ENCODE peak calls at places on chromosome 14, in ten cellular contexts. I is mammary epithelial cell; X is CD8-positive, alpha-beta T cell; V is AG04450; S is psoas muscle; T is HFFc6; J is progenitor cell of endocrine pancreas; G is neural progenitor cell; Y is lung; A is HL-60. N is an unnamed sample.

GRCh38 chr14:67487332-67487731 is 1.2 kb downstream of the TMEM229B start:
- DNase-seq in S (no peak), Y (no peak), J (no peak), T (no peak), A (no peak), G (no peak), V (no peak), X (no peak), I (no peak), N (no peak)

GRCh38 chr14:74836251-74836957 is 39.5 kb downstream of the PROX2 start:
- DNase-seq in I (no peak), V (no peak), A (no peak), G (no peak), Y (no peak), T (no peak), X (no peak), J (no peak), S (no peak), N (peak)

GRCh38 chr14:77275041-77275854 is 4.2 kb upstream of the NGB start:
- DNase-seq in T (no peak), X (no peak), V (no peak), A (peak), S (no peak), J (no peak), Y (no peak), G (peak), I (no peak), N (no peak)

GRCh38 chr14:22336031-22336430 is 253.0 kb downstream of the DAD1 start:
- DNase-seq in A (no peak), X (no peak), J (no peak), T (no peak), Y (no peak), I (no peak), V (no peak), S (no peak), G (no peak), N (no peak)

GRCh38 chr14:23610090-23610814 is 25.9 kb upstream of the DHRS2 start:
- DNase-seq in X (no peak), A (no peak), Y (no peak), V (no peak), G (no peak), J (no peak), T (no peak), S (no peak), I (no peak), N (no peak)

GRCh38 chr14:35402323-35403084 is 2.0 kb downstream of the NFKBIA start:
- DNase-seq in Y (no peak), J (no peak), T (no peak), V (no peak), I (peak), X (peak), S (no peak), A (no peak), G (no peak), N (peak)

GRCh38 chr14:103185051-103186027 is 62.1 kb downstream of the TNFAIP2 start:
- DNase-seq in V (no peak), I (peak), X (no peak), T (no peak), Y (no peak), S (no peak), J (no peak), A (no peak), G (peak), N (peak)

GRCh38 chr14:96274122-96274910 is 18.3 kb downstream of the BDKRB1 start:
- DNase-seq in J (no peak), S (no peak), T (peak), Y (no peak), G (no peak), V (peak), I (no peak), X (no peak), A (no peak), N (peak)

GRCh38 chr14:96584199-96584906 is 82.2 kb downstream of the PAPOLA start:
- DNase-seq in X (no peak), G (peak), T (no peak), Y (peak), J (peak), S (no peak), A (peak), I (peak), V (no peak), N (peak)

GRCh38 chr14:100711493-100711892 is 15.2 kb upstream of the DLK1 start:
- DNase-seq in T (no peak), I (no peak), A (peak), V (no peak), X (no peak), Y (no peak), J (no peak), G (no peak), S (no peak), N (no peak)

GRCh38 chr14:84468153-84468552 is 1061.8 kb upstream of the FLRT2 start:
- DNase-seq in J (no peak), G (no peak), T (peak), V (no peak), A (no peak), S (no peak), X (no peak), Y (no peak), I (peak), N (peak)

GRCh38 chr14:106530031-106530422 is 1003.6 kb downstream of the TMEM121 start:
- DNase-seq in G (no peak), J (no peak), V (no peak), Y (no peak), S (no peak), A (no peak), X (no peak), T (no peak), I (no peak), N (no peak)

GRCh38 chr14:106528717-106529116 is 1002.3 kb downstream of the TMEM121 start:
- DNase-seq in T (no peak), Y (no peak), X (no peak), I (no peak), A (no peak), G (no peak), V (no peak), J (no peak), S (no peak), N (no peak)

GRCh38 chr14:106530423-106531107 is 1004.2 kb downstream of the TMEM121 start:
- DNase-seq in Y (no peak), J (no peak), V (no peak), S (no peak), X (no peak), I (no peak), G (no peak), A (no peak), T (no peak), N (no peak)
- TF ChIP-seq CTCF in Y (no peak), J (no peak), V (no peak), S (no peak), X (peak), I (no peak), G (no peak), A (no peak), T (peak), N (no peak)

DNA sequence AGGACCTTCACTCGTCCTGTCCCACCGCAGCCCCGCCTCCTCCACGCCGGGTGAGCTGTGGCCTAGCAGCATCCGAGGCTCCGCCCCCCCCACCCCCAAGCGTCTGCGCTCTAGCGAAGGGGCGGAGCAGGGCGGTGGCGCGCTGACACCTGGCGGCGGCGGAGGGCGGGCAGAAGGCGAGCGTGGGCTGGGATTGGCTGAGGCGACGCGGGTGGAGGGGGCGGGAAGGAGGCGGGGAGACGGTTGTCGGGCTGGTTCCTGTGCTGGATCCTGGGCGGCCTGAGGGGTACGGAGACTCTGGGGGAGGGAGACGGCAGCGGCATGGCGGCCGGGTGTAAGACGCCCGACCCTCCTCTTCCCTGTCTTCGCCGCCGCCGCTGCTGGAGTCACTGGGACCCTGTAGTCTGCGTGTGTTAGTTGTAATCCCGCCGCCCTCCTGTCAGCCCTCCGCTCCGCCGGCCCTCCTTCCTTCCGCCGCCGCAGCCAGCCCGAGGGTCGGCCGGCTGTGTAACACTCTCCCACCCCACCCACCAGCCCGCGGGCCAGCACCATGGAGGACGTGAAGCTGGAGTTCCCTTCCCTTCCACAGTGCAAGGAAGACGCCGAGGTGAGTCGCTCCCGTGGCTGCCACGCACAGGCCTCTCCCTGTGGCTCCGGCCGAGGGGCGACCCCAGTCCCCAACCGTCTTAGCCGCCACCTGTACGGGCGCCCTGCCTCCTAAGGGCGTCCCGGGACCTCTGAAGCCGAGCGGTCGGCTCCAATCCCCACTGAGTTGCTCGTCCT is at the start of gene STYX:
- DNase-seq in V (peak), X (peak), A (peak), G (peak), T (peak), S (peak), I (peak), Y (peak), J (peak), N (peak)
- TF ChIP-seq CTCF in V (no peak), X (no peak), A (no peak), G (peak), T (peak), S (peak), I (no peak), Y (no peak), J (no peak), N (no peak)

GRCh38 chr14:91501348-91501747 is 8.8 kb downstream of the PPP4R3A start:
- DNase-seq in X (no peak), J (no peak), Y (no peak), T (no peak), I (no peak), G (no peak), V (no peak), S (no peak), A (no peak), N (no peak)

GRCh38 chr14:91506226-91506625 is 3.9 kb downstream of the PPP4R3A start:
- DNase-seq in Y (no peak), J (no peak), S (no peak), V (no peak), A (no peak), T (no peak), G (no peak), I (no peak), X (no peak), N (no peak)

GRCh38 chr14:91508105-91508504 is 2.0 kb downstream of the PPP4R3A start:
- DNase-seq in J (no peak), I (no peak), V (no peak), X (no peak), S (no peak), G (no peak), T (no peak), A (no peak), Y (no peak), N (no peak)

GRCh38 chr14:91501951-91502930 is 7.9 kb downstream of the PPP4R3A start:
- DNase-seq in J (no peak), V (no peak), I (no peak), S (no peak), Y (no peak), T (no peak), A (no peak), G (no peak), X (no peak), N (no peak)

GRCh38 chr14:91503000-91503504 is 7.1 kb downstream of the PPP4R3A start:
- DNase-seq in V (no peak), J (no peak), T (no peak), G (no peak), I (no peak), S (no peak), Y (no peak), X (no peak), A (no peak), N (no peak)
- TF ChIP-seq CTCF in V (no peak), J (no peak), T (no peak), G (no peak), I (no peak), S (no peak), Y (no peak), X (no peak), A (no peak), N (no peak)

GRCh38 chr14:65832431-65833253 is 420.1 kb downstream of the FUT8 start:
- DNase-seq in X (no peak), S (no peak), G (peak), J (no peak), V (no peak), T (no peak), I (no peak), Y (no peak), A (no peak), N (no peak)

GRCh38 chr14:65835501-65835900 is 423.0 kb downstream of the FUT8 start:
- DNase-seq in I (no peak), V (no peak), X (no peak), T (no peak), G (no peak), J (no peak), S (no peak), Y (no peak), A (no peak), N (no peak)

GRCh38 chr14:65834051-65834450 is 421.5 kb downstream of the FUT8 start:
- DNase-seq in I (no peak), V (no peak), G (no peak), J (no peak), A (no peak), S (no peak), Y (no peak), X (no peak), T (no peak), N (no peak)

GRCh38 chr14:65833256-65833880 is 420.8 kb downstream of the FUT8 start:
- DNase-seq in I (no peak), A (no peak), V (no peak), J (no peak), G (peak), T (no peak), S (no peak), Y (no peak), X (no peak), N (no peak)

GRCh38 chr14:65834812-65835211 is 422.3 kb downstream of the FUT8 start:
- DNase-seq in G (peak), I (no peak), A (no peak), X (no peak), Y (no peak), S (no peak), T (no peak), V (no peak), J (no peak), N (no peak)
- TF ChIP-seq CTCF in G (no peak), I (no peak), A (no peak), X (no peak), Y (no peak), S (no peak), T (no peak), V (no peak), J (no peak), N (no peak)

GRCh38 chr14:106848330-106849121 is 1322.1 kb downstream of the TMEM121 start:
- DNase-seq in G (no peak), S (no peak), V (no peak), Y (no peak), A (no peak), J (no peak), X (no peak), T (no peak), I (peak), N (peak)
- TF ChIP-seq CTCF in G (no peak), S (no peak), V (no peak), Y (no peak), A (peak), J (no peak), X (peak), T (peak), I (peak), N (no peak)

DNA sequence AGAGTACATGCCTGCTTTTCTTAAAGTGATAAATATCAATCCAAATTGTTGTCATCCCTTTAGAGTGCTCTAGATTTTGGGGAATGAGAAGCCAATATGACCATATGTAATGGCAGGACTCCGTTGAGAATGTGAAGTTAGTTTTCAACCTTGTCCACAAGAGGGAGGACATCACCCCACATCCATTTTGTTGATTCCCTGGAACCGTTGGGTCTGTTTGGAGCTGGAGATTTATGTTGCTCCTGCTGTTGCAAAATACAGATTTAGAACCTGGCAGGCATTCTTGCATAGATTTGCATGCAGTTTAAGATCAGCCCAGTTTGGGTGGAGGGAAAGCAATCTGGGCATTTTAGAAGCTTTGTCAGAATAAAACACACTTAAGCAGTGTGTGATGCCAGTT is 620.1 kb downstream of the NRXN3 start:
- DNase-seq in I (no peak), J (no peak), G (peak), S (no peak), X (no peak), T (no peak), A (no peak), Y (no peak), V (no peak), N (no peak)
- TF ChIP-seq CTCF in I (no peak), J (peak), G (peak), S (no peak), X (no peak), T (no peak), A (no peak), Y (no peak), V (no peak), N (no peak)

GRCh38 chr14:99226687-99227086 is 45.3 kb downstream of the BCL11B start:
- DNase-seq in V (no peak), S (no peak), A (no peak), I (no peak), J (no peak), G (no peak), T (no peak), X (no peak), Y (no peak), N (no peak)

GRCh38 chr14:99224948-99225347 is 47.0 kb downstream of the BCL11B start:
- DNase-seq in X (no peak), Y (no peak), A (no peak), I (no peak), S (no peak), T (no peak), V (no peak), J (no peak), G (no peak), N (no peak)

GRCh38 chr14:99225804-99226203 is 46.2 kb downstream of the BCL11B start:
- DNase-seq in X (no peak), A (no peak), I (no peak), Y (no peak), V (no peak), S (no peak), G (no peak), T (no peak), J (no peak), N (no peak)

GRCh38 chr14:99221445-99221844 is 50.6 kb downstream of the BCL11B start:
- DNase-seq in X (no peak), T (no peak), A (no peak), G (no peak), Y (no peak), V (no peak), J (no peak), S (no peak), I (no peak), N (no peak)

DNA sequence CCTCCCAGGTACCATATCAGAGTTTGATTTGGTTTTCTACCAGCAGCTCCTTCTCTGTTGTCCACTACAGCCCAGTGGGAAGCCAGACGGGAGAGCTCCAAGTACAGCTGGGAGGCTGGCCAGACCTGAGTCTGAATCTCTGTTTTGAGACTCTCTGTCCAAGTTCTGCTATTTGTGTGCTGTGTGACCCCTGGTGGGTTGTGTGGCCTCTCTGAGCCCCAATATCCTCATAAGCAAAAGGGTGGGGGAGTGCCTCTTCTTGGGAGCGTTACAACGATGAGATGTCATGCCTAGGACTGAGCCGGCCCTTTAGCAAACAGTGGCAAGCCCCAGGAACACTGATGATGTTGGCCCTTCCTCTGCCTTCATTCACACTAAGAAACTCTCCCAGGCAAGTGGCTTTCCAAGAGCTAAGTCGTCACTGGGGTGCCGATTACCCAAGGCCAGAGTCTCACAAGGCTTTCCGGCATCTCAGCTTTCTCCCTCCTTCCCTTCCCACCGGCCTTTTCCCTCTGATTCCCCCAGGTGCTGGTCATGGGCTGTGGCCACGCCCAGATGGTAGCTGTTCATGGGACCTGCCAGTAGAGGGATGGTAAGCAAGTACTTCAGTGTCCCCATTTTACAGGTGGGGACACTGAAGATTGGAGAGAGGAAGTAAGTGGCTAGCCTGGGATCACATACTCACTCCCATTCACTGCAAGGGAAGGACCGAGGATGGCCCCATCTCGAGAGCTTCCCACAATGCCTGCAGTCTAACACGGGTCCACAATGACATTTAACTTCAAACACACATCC is 47.7 kb downstream of the BCL11B start:
- DNase-seq in X (no peak), I (no peak), G (no peak), V (no peak), J (no peak), S (no peak), Y (no peak), A (no peak), T (no peak), N (no peak)
- TF ChIP-seq CTCF in X (no peak), I (no peak), G (peak), V (no peak), J (no peak), S (no peak), Y (no peak), A (no peak), T (no peak), N (no peak)

GRCh38 chr14:92352158-92352985 is 29.4 kb downstream of the SLC24A4 start:
- DNase-seq in X (no peak), I (peak), A (peak), G (peak), V (no peak), J (no peak), Y (no peak), S (no peak), T (no peak), N (peak)
- TF ChIP-seq CTCF in X (peak), I (peak), A (peak), G (peak), V (peak), J (peak), Y (no peak), S (no peak), T (peak), N (peak)

DNA sequence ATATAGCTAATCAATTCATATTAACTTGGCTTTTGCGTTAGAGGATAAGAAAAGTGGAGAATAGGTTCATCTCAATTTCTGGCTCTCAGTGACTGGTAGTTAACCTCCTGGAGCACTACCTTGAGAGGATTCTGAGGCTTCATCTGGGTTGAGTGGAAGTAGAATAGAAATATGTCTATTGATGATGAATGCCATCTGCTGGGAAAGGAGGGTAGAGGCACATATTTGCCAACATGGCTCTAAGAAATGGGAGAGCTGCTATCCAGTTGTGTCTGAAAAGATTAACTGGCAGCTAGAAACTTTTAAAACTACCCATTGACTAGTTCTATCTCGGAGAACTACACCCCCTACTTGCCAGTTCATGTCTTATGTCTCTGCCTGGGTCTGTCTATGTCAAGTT is 530.1 kb downstream of the NRXN3 start:
- DNase-seq in I (no peak), T (peak), S (no peak), V (no peak), X (no peak), J (no peak), Y (no peak), A (no peak), G (no peak), N (no peak)
- TF ChIP-seq CTCF in I (no peak), T (peak), S (no peak), V (no peak), X (no peak), J (no peak), Y (no peak), A (no peak), G (no peak), N (no peak)

GRCh38 chr14:64801800-64802199 is 77.9 kb downstream of the SPTB start:
- DNase-seq in Y (no peak), A (no peak), T (peak), S (no peak), G (peak), X (no peak), V (no peak), J (no peak), I (no peak), N (peak)
- TF ChIP-seq CTCF in Y (no peak), A (no peak), T (peak), S (peak), G (peak), X (no peak), V (peak), J (peak), I (no peak), N (peak)

N was measured in fibroblast of villous mesenchyme.